ENCODE peak calls at places on chromosomes 2 and 18, in seven cellular contexts. S is stimulated activated CD4-positive, alpha-beta T cell treated with anti-CD3 and anti-CD28 coated beads, Interleukin-2, amount 100 ng/mL, for 24 hours; Z is activated T-cell treated with anti-CD3 and anti-CD28 coated beads, Interleukin-2, amount 50 U/mL, for 1 hour; J is SW480; X is NCI-H446 treated with DMSO at 0.1 percent for 48 hours; H is HFF-Myc; W is IMR-90. A is an unnamed sample.

GRCh38 chr2:33023732-33024301 is 77.1 kb downstream of the LTBP1 start:
- DNase-seq in S (no peak), Z (no peak), J (no peak), X (no peak), H (no peak), W (peak), A (peak)

GRCh38 chr2:217954051-217954450 is 48.7 kb downstream of the TNS1 start:
- DNase-seq in S (no peak), Z (no peak), J (no peak), X (no peak), H (no peak), W (no peak), A (no peak)

GRCh38 chr2:40202798-40203400 is 249.0 kb downstream of the SLC8A1 start:
- DNase-seq in S (no peak), Z (no peak), J (no peak), X (peak), H (peak), W (peak), A (peak)

GRCh38 chr2:145235312-145235711 is 715.4 kb upstream of the ZEB2 start:
- DNase-seq in S (no peak), Z (no peak), J (no peak), X (no peak), H (no peak), W (no peak), A (no peak)

GRCh38 chr2:9008951-9009664 is 5.6 kb upstream of the MBOAT2 start:
- DNase-seq in S (no peak), Z (no peak), J (no peak), X (no peak), H (no peak), W (no peak), A (peak)

GRCh38 chr2:238294046-238294392 is 5.6 kb upstream of the PER2 start:
- DNase-seq in S (no peak), Z (no peak), J (no peak), X (no peak), H (no peak), W (no peak), A (no peak)

GRCh38 chr2:81645750-81646301 is 1341.3 kb upstream of the LRRTM1 start:
- DNase-seq in S (no peak), Z (no peak), J (no peak), X (no peak), H (no peak), W (no peak), A (no peak)

GRCh38 chr2:68741238-68741637 is 6.6 kb downstream of the ARHGAP25 start:
- DNase-seq in S (no peak), Z (no peak), J (no peak), X (no peak), H (no peak), W (no peak), A (no peak)

GRCh38 chr18:62388855-62389760 is 64.0 kb downstream of the TNFRSF11A start:
- DNase-seq in S (no peak), Z (no peak), J (peak), X (no peak), H (no peak), W (no peak), A (peak)

GRCh38 chr2:220499281-220499680 is 871.9 kb downstream of the SLC4A3 start:
- DNase-seq in S (no peak), Z (no peak), J (peak), X (peak), H (peak), W (peak), A (peak)

GRCh38 chr18:7658701-7659100 is 91.6 kb downstream of the PTPRM start:
- DNase-seq in S (no peak), Z (no peak), J (no peak), X (no peak), H (no peak), W (peak), A (peak)

GRCh38 chr2:127768775-127769479 is 42.0 kb downstream of the WDR33 start:
- DNase-seq in S (no peak), Z (no peak), J (no peak), X (no peak), H (no peak), W (peak), A (no peak)

GRCh38 chr2:17662723-17663122 is 90.9 kb downstream of the SMC6 start:
- DNase-seq in S (no peak), Z (no peak), J (no peak), X (no peak), H (no peak), W (no peak), A (no peak)

A was measured in fibroblast of the aortic adventitia.